ENCODE peak calls at places on chromosome 2, in nine cellular contexts. X is AG04450, B is thoracic aorta, U is BE2C, E is epithelial cell of esophagus, Z is astrocyte of the spinal cord, V is mesothelial cell of epicardium, W is NB4, K is psoas muscle. A is an unnamed sample.
A peak's percentile ranks its signal among the peaks of the same experiment; 100 is the strongest.

GRCh38 chr2:62803961-62804360 is 98.4 kb downstream of the EHBP1 start:
- DNase-seq in X (no peak), B (no peak), U (no peak), E (no peak), Z (no peak), V (no peak), W (no peak), K (no peak), A (no peak)

GRCh38 chr2:240297553-240298315 is 137.7 kb upstream of the GPC1 start:
- DNase-seq in X (no peak), B (no peak), U (no peak), E (no peak), Z (no peak), V (no peak), W (no peak), K (no peak), A (peak; percentile 44)

GRCh38 chr2:188318161-188318749 is 26.6 kb downstream of the GULP1 start:
- DNase-seq in X (no peak), B (no peak), U (no peak), E (no peak), Z (peak; percentile 39), V (no peak), W (no peak), K (no peak), A (no peak)

GRCh38 chr2:215427585-215427984 is 8.3 kb downstream of the FN1 start:
- DNase-seq in X (no peak), B (no peak), U (no peak), E (no peak), Z (peak; percentile 31), V (no peak), W (no peak), K (no peak), A (no peak)

GRCh38 chr2:99957724-99958123 is 184.7 kb downstream of the AFF3 start:
- DNase-seq in X (no peak), B (no peak), U (no peak), E (no peak), Z (peak; percentile 43), V (no peak), W (no peak), K (no peak), A (no peak)

GRCh38 chr2:53802617-53803115 is 15.8 kb downstream of the ERLEC1 start:
- DNase-seq in X (no peak), B (no peak), U (no peak), E (no peak), Z (no peak), V (no peak), W (no peak), K (no peak), A (no peak)

GRCh38 chr2:100895402-100895801 is 75.5 kb downstream of the NPAS2 start:
- DNase-seq in X (no peak), B (no peak), U (peak; percentile 15), E (no peak), Z (no peak), V (no peak), W (no peak), K (no peak), A (peak; percentile 68)

GRCh38 chr2:104812281-104812680 is 41.6 kb upstream of the POU3F3 start:
- DNase-seq in X (no peak), B (no peak), U (no peak), E (no peak), Z (no peak), V (no peak), W (no peak), K (no peak), A (no peak)

GRCh38 chr2:10303634-10304378 is 1.1 kb downstream of the HPCAL1 start:
- DNase-seq in X (no peak), B (no peak), U (peak; percentile 78), E (peak; percentile 44), Z (peak; percentile 38), V (peak; percentile 70), W (peak; percentile 81), K (no peak), A (peak; percentile 50)

GRCh38 chr2:214005337-214005736 is 405.5 kb upstream of the VWC2L start:
- DNase-seq in X (no peak), B (no peak), U (no peak), E (peak; percentile 7), Z (peak; percentile 21), V (no peak), W (no peak), K (no peak), A (no peak)

GRCh38 chr2:112788653-112789052 is 4.4 kb upstream of the IL1A start:
- DNase-seq in X (no peak), B (no peak), U (no peak), E (no peak), Z (no peak), V (no peak), W (no peak), K (no peak), A (no peak)

GRCh38 chr2:191247381-191248057 is 2.3 kb downstream of the MYO1B start:
- DNase-seq in X (peak; percentile 88), B (no peak), U (peak; percentile 88), E (peak; percentile 96), Z (peak; percentile 89), V (no peak), W (peak; percentile 46), K (no peak), A (peak; percentile 37)

GRCh38 chr2:55311444-55311870 is 42.4 kb upstream of the MTIF2 start:
- DNase-seq in X (no peak), B (no peak), U (no peak), E (peak; percentile 58), Z (peak; percentile 64), V (no peak), W (peak; percentile 52), K (no peak), A (no peak)

GRCh38 chr2:240643811-240644150 is 18.5 kb downstream of the GPR35 start:
- DNase-seq in X (no peak), B (no peak), U (no peak), E (no peak), Z (no peak), V (peak; percentile 31), W (no peak), K (no peak), A (no peak)

GRCh38 chr2:61898810-61899209 is 6.7 kb upstream of the COMMD1 start:
- DNase-seq in X (no peak), B (no peak), U (no peak), E (peak; percentile 44), Z (peak; percentile 12), V (no peak), W (peak; percentile 49), K (no peak), A (no peak)

GRCh38 chr2:10873790-10874437 is 37.8 kb upstream of the KCNF1 start:
- DNase-seq in X (no peak), B (no peak), U (no peak), E (peak; percentile 74), Z (no peak), V (no peak), W (no peak), K (no peak), A (no peak)

GRCh38 chr2:9681427-9681817 is 50.6 kb upstream of the YWHAQ start:
- DNase-seq in X (no peak), B (no peak), U (no peak), E (no peak), Z (no peak), V (no peak), W (peak; percentile 68), K (no peak), A (no peak)

GRCh38 chr2:164314148-164314547 is 307.1 kb downstream of the GRB14 start:
- DNase-seq in X (no peak), B (no peak), U (no peak), E (peak; percentile 21), Z (peak; percentile 26), V (no peak), W (no peak), K (no peak), A (no peak)

DNA sequence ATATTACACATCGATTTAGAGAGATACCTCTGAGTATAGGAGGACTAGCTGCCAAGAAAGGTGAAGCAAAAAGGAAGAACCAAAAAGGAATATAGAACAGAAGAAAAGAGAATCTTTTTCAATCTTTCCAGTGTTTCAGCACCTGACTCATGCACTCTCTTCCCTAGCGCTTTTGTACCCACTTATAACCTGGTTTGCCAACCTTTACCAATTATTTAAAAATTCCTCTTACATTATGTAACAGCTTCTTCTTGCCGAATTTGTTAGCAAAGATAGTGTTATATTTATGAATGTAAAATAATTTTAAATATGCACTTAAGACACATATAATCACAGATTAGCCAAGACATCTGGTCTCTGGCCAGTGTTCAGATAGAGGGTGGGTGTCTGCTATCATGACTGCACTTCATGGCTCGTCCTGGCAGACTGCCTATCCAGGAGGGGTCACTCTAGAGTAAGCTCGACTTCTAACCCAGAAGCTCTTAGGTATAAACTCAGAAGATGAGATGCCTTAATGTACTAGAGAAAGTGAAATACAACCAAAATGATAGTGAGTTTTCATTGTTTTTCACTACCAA is 122.9 kb downstream of the ATAD2B start:
- DNase-seq in X (peak; percentile 4), B (no peak), U (peak; percentile 76), E (peak; percentile 46), Z (peak; percentile 25), V (no peak), W (peak; percentile 45), K (peak; percentile 28), A (peak; percentile 31)
- TF ChIP-seq CTCF in X (peak; percentile 35), B (no peak), U (peak; percentile 77), E (peak; percentile 39), Z (peak; percentile 26), V (no peak), W (peak; percentile 45), K (peak; percentile 29), A (no peak)

GRCh38 chr2:131673400-131674173 is 145.9 kb downstream of the CCDC74A start:
- DNase-seq in X (no peak), B (no peak), U (peak; percentile 71), E (peak; percentile 68), Z (peak; percentile 57), V (peak; percentile 78), W (peak; percentile 84), K (peak; percentile 80), A (peak; percentile 87)
- TF ChIP-seq CTCF in X (peak; percentile 79), B (peak; percentile 94), U (peak; percentile 60), E (peak; percentile 75), Z (peak; percentile 84), V (peak; percentile 95), W (peak; percentile 71), K (peak; percentile 90), A (peak; percentile 89)

GRCh38 chr2:7127687-7128086 is 210.5 kb downstream of the RNF144A start:
- DNase-seq in X (no peak), B (no peak), U (no peak), E (no peak), Z (no peak), V (no peak), W (no peak), K (no peak), A (no peak)

GRCh38 chr2:7133521-7133920 is 216.3 kb downstream of the RNF144A start:
- DNase-seq in X (no peak), B (no peak), U (peak; percentile 45), E (no peak), Z (peak; percentile 21), V (no peak), W (peak; percentile 20), K (no peak), A (no peak)
- TF ChIP-seq CTCF in X (no peak), B (no peak), U (peak; percentile 51), E (no peak), Z (peak; percentile 34), V (no peak), W (no peak), K (no peak), A (no peak)

GRCh38 chr2:151630372-151630771 is 103.9 kb downstream of the NEB start:
- DNase-seq in X (no peak), B (no peak), U (no peak), E (no peak), Z (no peak), V (no peak), W (no peak), K (no peak), A (no peak)

GRCh38 chr2:151632993-151633592 is 101.2 kb downstream of the NEB start:
- DNase-seq in X (no peak), B (no peak), U (no peak), E (peak; percentile 26), Z (peak; percentile 41), V (no peak), W (peak; percentile 45), K (no peak), A (no peak)

GRCh38 chr2:151627368-151627767 is 106.9 kb downstream of the NEB start:
- DNase-seq in X (no peak), B (no peak), U (no peak), E (peak; percentile 56), Z (no peak), V (no peak), W (no peak), K (no peak), A (no peak)
- TF ChIP-seq CTCF in X (no peak), B (no peak), U (no peak), E (no peak), Z (no peak), V (no peak), W (no peak), K (no peak), A (no peak)

A was measured in pancreas.